ENCODE peak calls at places on chromosomes 1 and 21, in five cellular contexts. X is aorta, V is cardiac fibroblast, J is suprapubic skin, U is testis. Q is an unnamed sample.
A peak's percentile ranks its signal among the peaks of the same experiment; 100 is the strongest.

GRCh38 chr1:172399369-172400072 is 21.0 kb upstream of the C1orf105 start:
- DNase-seq in V (peak; percentile 97), J (peak; percentile 74), X (no peak), U (peak; percentile 69), Q (peak; percentile 83)

GRCh38 chr21:37762606-37763005 is 153.7 kb downstream of the KCNJ6 start:
- DNase-seq in J (no peak), U (no peak), X (no peak), V (no peak), Q (no peak)

GRCh38 chr1:246537441-246537840 is 28.6 kb downstream of the TFB2M start:
- DNase-seq in V (no peak), J (no peak), U (no peak), X (no peak), Q (no peak)

GRCh38 chr1:10430216-10431064 is at the start of gene CENPS:
- DNase-seq in X (peak; percentile 98), V (peak; percentile 93), J (peak; percentile 91), U (peak; percentile 90), Q (peak; percentile 90)

GRCh38 chr1:165661691-165662090 is 30.7 kb downstream of the MGST3 start:
- DNase-seq in V (no peak), X (no peak), U (no peak), J (no peak), Q (no peak)

GRCh38 chr1:158654079-158654478 is 32.4 kb downstream of the SPTA1 start:
- DNase-seq in V (no peak), J (no peak), X (no peak), U (no peak), Q (no peak)

GRCh38 chr1:3482590-3482899 is 28.1 kb downstream of the ARHGEF16 start:
- DNase-seq in V (no peak), U (no peak), J (no peak), X (no peak), Q (no peak)

GRCh38 chr1:43975249-43975961 is 645 bp downstream of the ATP6V0B start:
- DNase-seq in X (peak; percentile 86), J (peak; percentile 84), U (peak; percentile 69), V (peak; percentile 37), Q (no peak)

GRCh38 chr21:32519945-32520884 is 65.1 kb downstream of the TCP10L start:
- DNase-seq in V (no peak), U (no peak), X (no peak), J (no peak), Q (no peak)

GRCh38 chr1:243501002-243501401 is 245.2 kb downstream of the SDCCAG8 start:
- DNase-seq in U (no peak), J (no peak), X (no peak), V (peak; percentile 38), Q (no peak)

GRCh38 chr1:28104866-28105467 is 16.6 kb upstream of the EYA3 start:
- DNase-seq in U (peak; percentile 63), J (no peak), X (no peak), V (peak; percentile 48), Q (no peak)
- H3K4me3 ChIP-seq in U (peak overlapping the region; percentile 29), J (peak overlapping the region; percentile 23), X (peak overlapping the region; percentile 18), V (no peak overlapping the region), Q (no peak overlapping the region)

GRCh38 chr1:93753766-93754763 is 72.4 kb upstream of the BCAR3 start:
- DNase-seq in U (no peak), V (peak; percentile 98), J (no peak), X (no peak), Q (peak; percentile 97)
- H3K4me3 ChIP-seq in U (no peak overlapping the region), V (no peak overlapping the region), J (no peak overlapping the region), X (no peak overlapping the region), Q (no peak overlapping the region)

GRCh38 chr1:111476761-111477309 is 3.1 kb downstream of the C1orf162 start:
- DNase-seq in X (no peak), J (no peak), U (no peak), V (no peak), Q (no peak)

GRCh38 chr1:111474106-111474505 is 322 bp downstream of the C1orf162 start:
- DNase-seq in X (no peak), V (peak; percentile 39), U (no peak), J (no peak), Q (no peak)

GRCh38 chr1:111476214-111476613 is 2.4 kb downstream of the C1orf162 start:
- DNase-seq in X (no peak), U (no peak), V (no peak), J (no peak), Q (no peak)

GRCh38 chr1:111474521-111474920 is 737 bp downstream of the C1orf162 start:
- DNase-seq in J (no peak), X (no peak), U (no peak), V (no peak), Q (no peak)

DNA sequence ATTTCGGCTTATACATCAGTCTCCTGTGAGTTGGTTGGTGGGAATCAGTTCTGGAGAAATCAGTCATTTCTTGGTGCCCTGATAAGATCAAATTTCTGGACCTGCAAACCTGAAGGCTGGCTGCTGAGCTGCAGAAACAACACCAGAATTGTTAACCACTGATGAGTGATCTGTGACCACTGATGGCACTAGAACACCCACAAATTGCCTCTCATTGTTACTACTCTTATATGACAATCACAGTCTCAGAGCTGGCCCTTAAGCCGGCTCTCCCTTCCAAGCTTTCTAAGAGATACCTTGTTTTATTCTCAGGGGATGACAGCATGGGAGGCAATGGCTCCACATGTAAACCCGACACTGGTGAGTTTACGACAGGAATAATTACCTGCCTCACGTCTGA is 1.9 kb downstream of the C1orf162 start:
- DNase-seq in J (no peak), U (no peak), X (no peak), V (no peak), Q (no peak)
- H3K4me3 ChIP-seq in J (peak overlapping the region; percentile 7), U (no peak overlapping the region), X (no peak overlapping the region), V (no peak overlapping the region), Q (no peak overlapping the region)

GRCh38 chr1:221741364-221741970 is 422 bp downstream of the DUSP10 start:
- DNase-seq in X (no peak), J (peak; percentile 68), V (peak; percentile 48), U (peak; percentile 36), Q (no peak)

GRCh38 chr1:221740941-221741363 is 937 bp downstream of the DUSP10 start:
- DNase-seq in J (no peak), U (no peak), X (no peak), V (no peak), Q (no peak)

GRCh38 chr1:221739018-221739676 is 2.7 kb downstream of the DUSP10 start:
- DNase-seq in X (no peak), U (no peak), V (no peak), J (no peak), Q (no peak)

GRCh38 chr1:221740260-221740830 is 1.5 kb downstream of the DUSP10 start:
- DNase-seq in U (no peak), X (no peak), V (no peak), J (peak; percentile 68), Q (no peak)

DNA sequence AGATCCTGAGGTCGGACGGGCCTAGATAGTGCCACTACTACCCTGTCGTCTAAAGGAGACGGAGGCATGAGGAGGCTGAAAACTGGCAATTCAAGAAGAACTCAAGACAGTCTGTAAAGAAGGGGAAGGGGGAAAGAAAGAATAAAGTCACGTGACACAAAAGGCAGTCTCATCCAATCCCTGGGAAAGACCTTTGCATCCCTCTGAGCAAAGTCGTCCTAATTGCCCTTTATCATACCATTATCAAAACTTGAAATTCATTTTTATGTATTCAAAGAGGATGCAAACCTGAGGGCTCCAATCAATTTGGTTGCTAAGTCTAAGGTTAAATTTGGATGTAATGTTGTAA is 2.2 kb downstream of the DUSP10 start:
- DNase-seq in V (no peak), J (no peak), X (no peak), U (no peak), Q (no peak)
- H3K4me3 ChIP-seq in V (no peak overlapping the region), J (no peak overlapping the region), X (no peak overlapping the region), U (no peak overlapping the region), Q (no peak overlapping the region)

GRCh38 chr1:227945891-227946623 is 1.7 kb downstream of the WNT9A start:
- DNase-seq in X (peak; percentile 86), J (peak; percentile 83), V (peak; percentile 35), U (peak; percentile 54), Q (peak; percentile 78)
- H3K4me3 ChIP-seq in X (no peak overlapping the region), J (peak overlapping the region; percentile 61), V (no peak overlapping the region), U (no peak overlapping the region), Q (peak overlapping the region; percentile 68)

GRCh38 chr1:86382878-86383277 is 13.2 kb downstream of the ODF2L start:
- DNase-seq in X (no peak), U (no peak), J (no peak), V (peak; percentile 51), Q (no peak)
- H3K4me3 ChIP-seq in X (no peak overlapping the region), U (no peak overlapping the region), J (no peak overlapping the region), V (no peak overlapping the region), Q (no peak overlapping the region)

Q was measured in SJSA1.